ENCODE peak calls at places on chromosomes 11 and 22, in ten cellular contexts. One of them, this sample, is unnamed.
A peak's percentile ranks its signal among the peaks of the same experiment; 100 is the strongest.

GRCh38 chr22:20523118-20523983 is 15.9 kb downstream of the MED15 start:
- DNase-seq in type B pancreatic cell: no peak
- DNase-seq in GM12865: peak; percentile 53
- DNase-seq in colonic mucosa: no peak
- DNase-seq in omental fat pad: no peak
- DNase-seq in spleen: no peak
- DNase-seq in fibroblast of lung: peak; percentile 83
- DNase-seq in left ventricle myocardium inferior: no peak
- DNase-seq in AG09309: peak; percentile 65
- DNase-seq in coronary artery: no peak
- DNase-seq in this sample: no peak

GRCh38 chr22:38823637-38824036 is 20.2 kb downstream of the NPTXR start:
- DNase-seq in colonic mucosa: no peak
- DNase-seq in type B pancreatic cell: no peak
- DNase-seq in fibroblast of lung: no peak
- DNase-seq in coronary artery: no peak
- DNase-seq in omental fat pad: no peak
- DNase-seq in left ventricle myocardium inferior: no peak
- DNase-seq in AG09309: no peak
- DNase-seq in GM12865: no peak
- DNase-seq in spleen: no peak
- DNase-seq in this sample: no peak

GRCh38 chr22:38187413-38188212 is 6.0 kb upstream of the PLA2G6 start:
- DNase-seq in type B pancreatic cell: no peak
- DNase-seq in AG09309: no peak
- DNase-seq in spleen: no peak
- DNase-seq in coronary artery: no peak
- DNase-seq in omental fat pad: no peak
- DNase-seq in GM12865: no peak
- DNase-seq in fibroblast of lung: peak; percentile 61
- DNase-seq in left ventricle myocardium inferior: no peak
- DNase-seq in colonic mucosa: peak; percentile 52
- DNase-seq in this sample: no peak

GRCh38 chr11:104092744-104093143 is 56.3 kb downstream of the DDI1 start:
- DNase-seq in type B pancreatic cell: no peak
- DNase-seq in AG09309: no peak
- DNase-seq in left ventricle myocardium inferior: no peak
- DNase-seq in coronary artery: no peak
- DNase-seq in spleen: no peak
- DNase-seq in GM12865: no peak
- DNase-seq in fibroblast of lung: no peak
- DNase-seq in colonic mucosa: no peak
- DNase-seq in omental fat pad: no peak
- DNase-seq in this sample: no peak

GRCh38 chr11:114179234-114179941 is 116.8 kb upstream of the NNMT start:
- DNase-seq in coronary artery: peak; percentile 95
- DNase-seq in left ventricle myocardium inferior: peak; percentile 83
- DNase-seq in type B pancreatic cell: no peak
- DNase-seq in spleen: no peak
- DNase-seq in GM12865: no peak
- DNase-seq in omental fat pad: no peak
- DNase-seq in fibroblast of lung: peak; percentile 100
- DNase-seq in colonic mucosa: peak; percentile 79
- DNase-seq in AG09309: no peak
- DNase-seq in this sample: no peak

GRCh38 chr22:46578824-46579561 is 41.2 kb upstream of the GRAMD4 start:
- DNase-seq in coronary artery: no peak
- DNase-seq in fibroblast of lung: peak; percentile 71
- DNase-seq in GM12865: no peak
- DNase-seq in colonic mucosa: peak; percentile 76
- DNase-seq in AG09309: no peak
- DNase-seq in type B pancreatic cell: no peak
- DNase-seq in spleen: peak; percentile 72
- DNase-seq in omental fat pad: no peak
- DNase-seq in left ventricle myocardium inferior: peak; percentile 71
- DNase-seq in this sample: no peak

GRCh38 chr11:1399386-1400167 is 9.8 kb downstream of the BRSK2 start:
- DNase-seq in type B pancreatic cell: no peak
- DNase-seq in left ventricle myocardium inferior: no peak
- DNase-seq in fibroblast of lung: no peak
- DNase-seq in AG09309: no peak
- DNase-seq in GM12865: no peak
- DNase-seq in coronary artery: no peak
- DNase-seq in spleen: no peak
- DNase-seq in colonic mucosa: no peak
- DNase-seq in omental fat pad: no peak
- DNase-seq in this sample: no peak

GRCh38 chr11:35103366-35104194 is 35.4 kb upstream of the CD44 start:
- DNase-seq in colonic mucosa: no peak
- DNase-seq in left ventricle myocardium inferior: no peak
- DNase-seq in spleen: no peak
- DNase-seq in AG09309: no peak
- DNase-seq in GM12865: no peak
- DNase-seq in coronary artery: no peak
- DNase-seq in type B pancreatic cell: no peak
- DNase-seq in fibroblast of lung: no peak
- DNase-seq in omental fat pad: no peak
- DNase-seq in this sample: no peak

GRCh38 chr11:72758690-72759389 is 6.6 kb upstream of the ARAP1 start:
- DNase-seq in left ventricle myocardium inferior: peak; percentile 45
- DNase-seq in colonic mucosa: peak; percentile 38
- DNase-seq in GM12865: no peak
- DNase-seq in fibroblast of lung: peak; percentile 95
- DNase-seq in AG09309: no peak
- DNase-seq in spleen: no peak
- DNase-seq in coronary artery: no peak
- DNase-seq in omental fat pad: no peak
- DNase-seq in type B pancreatic cell: no peak
- DNase-seq in this sample: no peak

GRCh38 chr22:42711895-42712837 is 8.5 kb downstream of the A4GALT start:
- DNase-seq in left ventricle myocardium inferior: no peak
- DNase-seq in omental fat pad: no peak
- DNase-seq in coronary artery: no peak
- DNase-seq in type B pancreatic cell: no peak
- DNase-seq in colonic mucosa: no peak
- DNase-seq in GM12865: peak; percentile 65
- DNase-seq in fibroblast of lung: no peak
- DNase-seq in spleen: peak; percentile 76
- DNase-seq in AG09309: no peak
- DNase-seq in this sample: no peak

GRCh38 chr11:57920971-57921370 is 102.7 kb upstream of the OR9Q1 start:
- DNase-seq in left ventricle myocardium inferior: no peak
- DNase-seq in omental fat pad: no peak
- DNase-seq in spleen: no peak
- DNase-seq in coronary artery: peak; percentile 54
- DNase-seq in GM12865: no peak
- DNase-seq in fibroblast of lung: no peak
- DNase-seq in type B pancreatic cell: no peak
- DNase-seq in AG09309: no peak
- DNase-seq in colonic mucosa: no peak
- DNase-seq in this sample: no peak
- TF ChIP-seq CTCF in left ventricle myocardium inferior: no peak
- TF ChIP-seq CTCF in omental fat pad: no peak
- TF ChIP-seq CTCF in spleen: no peak
- TF ChIP-seq CTCF in coronary artery: no peak
- TF ChIP-seq CTCF in GM12865: no peak
- TF ChIP-seq CTCF in fibroblast of lung: no peak
- TF ChIP-seq CTCF in type B pancreatic cell: no peak
- TF ChIP-seq CTCF in AG09309: no peak
- TF ChIP-seq CTCF in colonic mucosa: no peak
- TF ChIP-seq CTCF in this sample: no peak

GRCh38 chr22:35548762-35549106 is 8.1 kb downstream of the RASD2 start:
- DNase-seq in left ventricle myocardium inferior: no peak
- DNase-seq in AG09309: no peak
- DNase-seq in GM12865: no peak
- DNase-seq in colonic mucosa: no peak
- DNase-seq in spleen: no peak
- DNase-seq in coronary artery: no peak
- DNase-seq in omental fat pad: no peak
- DNase-seq in fibroblast of lung: no peak
- DNase-seq in type B pancreatic cell: no peak
- DNase-seq in this sample: no peak
- TF ChIP-seq CTCF in left ventricle myocardium inferior: no peak
- TF ChIP-seq CTCF in AG09309: no peak
- TF ChIP-seq CTCF in GM12865: no peak
- TF ChIP-seq CTCF in colonic mucosa: no peak
- TF ChIP-seq CTCF in spleen: no peak
- TF ChIP-seq CTCF in coronary artery: no peak
- TF ChIP-seq CTCF in omental fat pad: no peak
- TF ChIP-seq CTCF in fibroblast of lung: no peak
- TF ChIP-seq CTCF in type B pancreatic cell: no peak
- TF ChIP-seq CTCF in this sample: no peak

GRCh38 chr11:62394825-62395538 is 23.9 kb upstream of the SCGB1A1 start:
- DNase-seq in omental fat pad: no peak
- DNase-seq in coronary artery: peak; percentile 86
- DNase-seq in spleen: peak; percentile 84
- DNase-seq in type B pancreatic cell: no peak
- DNase-seq in left ventricle myocardium inferior: peak; percentile 79
- DNase-seq in GM12865: peak; percentile 78
- DNase-seq in fibroblast of lung: peak; percentile 88
- DNase-seq in colonic mucosa: peak; percentile 67
- DNase-seq in AG09309: peak; percentile 59
- DNase-seq in this sample: peak; percentile 83

GRCh38 chr11:62392506-62392905 is 26.3 kb upstream of the SCGB1A1 start:
- DNase-seq in AG09309: no peak
- DNase-seq in spleen: no peak
- DNase-seq in fibroblast of lung: no peak
- DNase-seq in GM12865: no peak
- DNase-seq in type B pancreatic cell: no peak
- DNase-seq in colonic mucosa: no peak
- DNase-seq in omental fat pad: no peak
- DNase-seq in left ventricle myocardium inferior: no peak
- DNase-seq in coronary artery: no peak
- DNase-seq in this sample: no peak

GRCh38 chr11:62391642-62392425 is 27.0 kb upstream of the SCGB1A1 start:
- DNase-seq in left ventricle myocardium inferior: no peak
- DNase-seq in GM12865: no peak
- DNase-seq in AG09309: no peak
- DNase-seq in coronary artery: no peak
- DNase-seq in colonic mucosa: no peak
- DNase-seq in type B pancreatic cell: no peak
- DNase-seq in spleen: peak; percentile 24
- DNase-seq in omental fat pad: no peak
- DNase-seq in fibroblast of lung: no peak
- DNase-seq in this sample: no peak

GRCh38 chr11:62393735-62394134 is 25.1 kb upstream of the SCGB1A1 start:
- DNase-seq in coronary artery: no peak
- DNase-seq in GM12865: no peak
- DNase-seq in type B pancreatic cell: no peak
- DNase-seq in fibroblast of lung: no peak
- DNase-seq in left ventricle myocardium inferior: no peak
- DNase-seq in AG09309: no peak
- DNase-seq in omental fat pad: no peak
- DNase-seq in spleen: no peak
- DNase-seq in colonic mucosa: no peak
- DNase-seq in this sample: no peak

DNA sequence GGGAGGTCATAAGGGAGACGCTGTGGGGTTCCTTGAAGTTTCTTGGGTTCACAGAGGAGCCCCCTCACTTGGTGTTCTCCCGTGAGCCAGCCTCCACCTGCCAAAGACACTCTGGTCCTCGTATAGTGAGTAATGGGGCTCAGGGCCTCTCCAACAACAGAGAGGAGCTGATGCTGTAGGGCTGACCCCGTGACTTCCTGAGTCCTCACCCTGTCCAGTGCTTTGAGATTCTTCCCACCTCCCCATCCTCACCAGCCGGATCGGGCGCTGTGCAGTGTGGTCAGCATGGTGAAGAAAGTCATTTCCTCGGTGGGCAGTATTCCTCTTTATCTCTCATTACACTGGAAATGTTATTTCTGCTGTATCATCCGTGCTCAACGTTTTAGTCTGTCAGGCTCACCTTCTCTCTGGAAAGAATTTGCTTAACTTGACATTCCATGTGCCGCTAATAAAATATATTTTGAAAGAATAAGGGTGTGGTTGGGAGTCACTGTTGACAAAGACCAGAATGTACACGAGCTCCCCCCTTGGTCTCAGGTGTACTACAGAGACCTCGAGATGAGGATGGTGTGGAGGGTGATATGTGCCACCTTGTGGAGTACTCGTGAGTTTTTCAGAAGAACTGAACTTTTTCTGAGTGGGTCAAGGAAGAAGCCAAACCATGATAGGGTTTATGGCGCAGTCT is 25.7 kb upstream of the SCGB1A1 start:
- DNase-seq in left ventricle myocardium inferior: no peak
- DNase-seq in fibroblast of lung: no peak
- DNase-seq in AG09309: no peak
- DNase-seq in colonic mucosa: no peak
- DNase-seq in GM12865: peak; percentile 62
- DNase-seq in coronary artery: no peak
- DNase-seq in type B pancreatic cell: no peak
- DNase-seq in spleen: no peak
- DNase-seq in omental fat pad: no peak
- DNase-seq in this sample: peak; percentile 38
- TF ChIP-seq CTCF in left ventricle myocardium inferior: no peak
- TF ChIP-seq CTCF in fibroblast of lung: no peak
- TF ChIP-seq CTCF in AG09309: no peak
- TF ChIP-seq CTCF in colonic mucosa: peak; percentile 11
- TF ChIP-seq CTCF in GM12865: peak; percentile 34
- TF ChIP-seq CTCF in coronary artery: no peak
- TF ChIP-seq CTCF in type B pancreatic cell: peak; percentile 22
- TF ChIP-seq CTCF in spleen: no peak
- TF ChIP-seq CTCF in omental fat pad: no peak
- TF ChIP-seq CTCF in this sample: peak; percentile 39

DNA sequence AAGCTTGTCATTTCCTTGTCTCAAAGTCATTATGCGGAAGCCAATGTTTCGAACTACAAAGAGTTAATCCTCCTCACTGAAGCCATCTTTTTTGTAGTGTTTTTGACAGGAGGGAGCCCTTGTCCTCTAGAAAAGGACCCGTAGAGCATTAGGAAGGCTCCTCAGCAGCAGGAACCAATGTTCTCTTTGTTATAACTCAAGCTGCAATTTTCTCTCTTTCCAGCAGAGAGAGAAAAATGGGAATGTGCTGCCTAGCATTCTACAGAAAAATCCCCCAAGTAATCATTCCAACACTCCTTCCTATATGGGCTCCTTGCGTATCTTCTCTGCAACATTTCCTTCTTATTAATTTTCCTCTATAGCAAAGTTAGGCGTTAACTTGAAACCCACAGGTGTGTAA is 30.6 kb downstream of the SC5D start:
- DNase-seq in fibroblast of lung: no peak
- DNase-seq in omental fat pad: no peak
- DNase-seq in spleen: no peak
- DNase-seq in GM12865: no peak
- DNase-seq in coronary artery: no peak
- DNase-seq in type B pancreatic cell: no peak
- DNase-seq in left ventricle myocardium inferior: no peak
- DNase-seq in AG09309: no peak
- DNase-seq in colonic mucosa: no peak
- DNase-seq in this sample: no peak
- TF ChIP-seq CTCF in fibroblast of lung: no peak
- TF ChIP-seq CTCF in omental fat pad: no peak
- TF ChIP-seq CTCF in spleen: no peak
- TF ChIP-seq CTCF in GM12865: no peak
- TF ChIP-seq CTCF in coronary artery: no peak
- TF ChIP-seq CTCF in type B pancreatic cell: peak; percentile 31
- TF ChIP-seq CTCF in left ventricle myocardium inferior: no peak
- TF ChIP-seq CTCF in AG09309: no peak
- TF ChIP-seq CTCF in colonic mucosa: no peak
- TF ChIP-seq CTCF in this sample: no peak